ENCODE peak calls at places on chromosomes 2 and 18, in eight cellular contexts. J, R, H, N, P, Y, B and G are unnamed samples.

GRCh38 chr2:42959148-42959992 is 167.0 kb upstream of the HAAO start:
- DNase-seq in R (no peak), N (peak; percentile 24), P (no peak), Y (peak; percentile 42), J (no peak), B (peak; percentile 56), H (no peak), G (no peak)

GRCh38 chr2:100011272-100011711 is 131.1 kb downstream of the AFF3 start:
- DNase-seq in P (no peak), Y (no peak), R (no peak), B (peak; percentile 100), H (no peak), N (no peak), J (no peak), G (no peak)

GRCh38 chr18:49855711-49856110 is 42.4 kb upstream of the ACAA2 start:
- DNase-seq in N (no peak), H (no peak), Y (no peak), B (no peak), P (no peak), J (no peak), R (no peak), G (no peak)

GRCh38 chr18:59959606-59960005 is 59.8 kb downstream of the PMAIP1 start:
- DNase-seq in J (no peak), R (no peak), P (no peak), Y (no peak), N (no peak), B (no peak), H (peak; percentile 10), G (no peak)

GRCh38 chr2:174335605-174336402 is 1.1 kb downstream of the SP9 start:
- DNase-seq in Y (peak; percentile 89), J (no peak), R (peak; percentile 74), B (peak; percentile 42), P (no peak), H (no peak), N (peak; percentile 23), G (no peak)

GRCh38 chr18:74334242-74334893 is 18.7 kb downstream of the C18orf63 start:
- DNase-seq in B (no peak), N (no peak), H (no peak), R (no peak), Y (no peak), P (no peak), J (no peak), G (no peak)

GRCh38 chr2:177772529-177772928 is 300.0 kb downstream of the PDE11A start:
- DNase-seq in H (peak; percentile 57), B (peak; percentile 27), N (peak; percentile 60), Y (no peak), P (peak; percentile 39), J (no peak), R (no peak), G (peak; percentile 76)

GRCh38 chr2:215832791-215833190 is 180.6 kb downstream of the MREG start:
- DNase-seq in B (no peak), R (no peak), H (no peak), P (no peak), Y (no peak), N (no peak), J (no peak), G (no peak)

GRCh38 chr2:157777425-157777824 is 98.7 kb downstream of the ACVR1 start:
- DNase-seq in H (peak; percentile 45), B (peak; percentile 44), Y (peak; percentile 75), J (peak; percentile 45), R (no peak), P (peak; percentile 28), N (peak; percentile 74), G (peak; percentile 77)

GRCh38 chr2:6196461-6196860 is 504.3 kb downstream of the SOX11 start:
- DNase-seq in R (no peak), H (no peak), B (no peak), J (no peak), Y (no peak), P (no peak), N (no peak), G (no peak)

GRCh38 chr2:40256008-40256407 is 195.9 kb downstream of the SLC8A1 start:
- DNase-seq in B (no peak), Y (no peak), H (no peak), J (no peak), R (no peak), P (no peak), N (no peak), G (no peak)

GRCh38 chr18:30684825-30685481 is 357.6 kb downstream of the DSC3 start:
- DNase-seq in N (no peak), R (no peak), B (no peak), P (no peak), J (no peak), H (no peak), Y (peak; percentile 58), G (no peak)

GRCh38 chr2:98476192-98476868 is 31.7 kb downstream of the INPP4A start:
- DNase-seq in R (no peak), N (no peak), J (peak; percentile 71), H (no peak), B (no peak), P (no peak), Y (no peak), G (peak; percentile 63)

GRCh38 chr2:215542690-215543089 is 106.8 kb upstream of the FN1 start:
- DNase-seq in J (no peak), N (no peak), R (no peak), Y (no peak), P (no peak), H (no peak), B (peak; percentile 53), G (no peak)

GRCh38 chr2:187993516-187993915 is 298.2 kb upstream of the GULP1 start:
- DNase-seq in J (no peak), P (no peak), N (no peak), B (peak; percentile 66), H (no peak), Y (no peak), R (no peak), G (no peak)

GRCh38 chr18:3060667-3061580 is 48.0 kb upstream of the LPIN2 start:
- DNase-seq in J (no peak), R (no peak), P (no peak), H (peak; percentile 77), B (no peak), Y (peak; percentile 43), N (peak; percentile 60), G (no peak)

GRCh38 chr18:50853863-50854271 is 25.1 kb upstream of the ME2 start:
- DNase-seq in R (no peak), H (no peak), P (no peak), J (peak; percentile 59), B (peak; percentile 81), Y (no peak), N (peak; percentile 18), G (peak; percentile 29)

GRCh38 chr2:131034122-131035051 is 58.9 kb downstream of the FAM168B start:
- DNase-seq in N (no peak), J (peak; percentile 18), H (no peak), Y (peak; percentile 82), R (peak; percentile 76), P (no peak), B (peak; percentile 51), G (no peak)

GRCh38 chr18:25814841-25815458 is 275.5 kb downstream of the SS18 start:
- DNase-seq in N (no peak), P (no peak), Y (no peak), B (no peak), J (no peak), R (no peak), H (peak; percentile 61), G (no peak)

DNA sequence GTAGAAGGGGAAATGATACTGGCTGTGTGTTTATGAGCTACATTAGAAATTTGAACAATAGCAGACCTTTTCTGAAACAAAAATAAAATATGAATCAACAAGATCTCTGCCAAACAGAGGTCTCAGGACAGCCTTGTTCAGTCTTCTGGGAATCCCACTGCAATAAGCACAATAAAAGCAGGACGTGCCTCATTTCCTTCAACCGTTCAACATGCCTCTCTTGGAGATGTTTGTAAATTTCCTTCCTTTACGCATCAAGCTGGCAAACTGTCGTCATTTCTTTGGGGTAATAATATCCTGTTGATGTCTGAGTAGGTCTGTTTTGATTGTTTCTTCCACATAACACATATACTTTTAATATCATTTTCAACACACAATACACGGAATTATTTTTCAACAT is 77.2 kb downstream of the TCF4 start:
- DNase-seq in R (no peak), H (no peak), Y (no peak), N (peak; percentile 100), J (no peak), B (peak; percentile 84), P (no peak), G (peak; percentile 51)
- H3K4me3 ChIP-seq in R (no peak overlapping the region), H (no peak overlapping the region), Y (no peak overlapping the region), N (no peak overlapping the region), J (no peak overlapping the region), B (peak overlapping the region; percentile 64), P (no peak overlapping the region), G (peak overlapping the region; percentile 6)

GRCh38 chr2:35871672-35872071 is 483.9 kb upstream of the CRIM1 start:
- DNase-seq in J (no peak), R (no peak), H (no peak), N (peak; percentile 4), B (no peak), P (peak; percentile 1), Y (peak; percentile 53), G (peak; percentile 61)
- TF ChIP-seq CTCF in J (no peak), R (peak; percentile 59), H (no peak), N (no peak), B (no peak), P (peak; percentile 44), Y (peak; percentile 63), G (peak; percentile 65)

DNA sequence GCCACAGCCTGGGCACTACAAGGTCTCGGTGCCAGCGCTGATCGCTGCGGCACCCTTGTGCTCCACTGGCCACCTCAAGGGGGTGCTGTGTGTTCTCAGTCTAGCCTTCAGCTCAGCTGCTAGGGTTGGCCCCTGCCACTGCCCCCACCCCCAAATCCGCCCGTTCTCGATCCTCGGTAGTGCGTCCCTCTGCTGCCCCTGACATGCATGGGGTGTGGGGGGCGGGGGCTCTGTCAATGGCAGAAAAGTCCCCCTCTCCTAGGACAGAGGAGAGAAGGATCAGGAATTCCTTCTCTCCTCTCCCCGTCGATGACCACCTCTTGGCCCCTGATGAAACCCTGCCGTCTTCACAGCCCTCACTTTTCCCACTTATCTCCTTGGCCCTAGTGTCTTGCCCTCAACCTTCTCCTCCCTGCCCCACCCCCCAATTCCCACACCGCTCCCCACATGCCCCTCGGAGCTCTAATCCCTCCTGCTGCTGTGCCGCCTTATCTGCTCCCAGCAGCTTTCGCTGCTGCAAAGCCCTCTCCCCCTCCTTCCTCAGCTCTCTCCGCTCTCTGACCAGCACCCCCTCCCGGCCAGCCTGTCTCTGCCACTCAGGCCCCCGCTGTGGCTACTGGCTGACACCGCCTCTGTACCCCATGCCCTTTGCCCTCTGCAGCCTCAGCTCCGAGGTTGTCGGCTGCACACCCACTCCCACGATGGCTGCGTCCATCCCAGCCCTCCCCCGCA is 4.3 kb upstream of the ASIC4 start:
- DNase-seq in P (no peak), Y (peak; percentile 93), R (peak; percentile 91), N (peak; percentile 60), H (no peak), J (peak; percentile 67), B (peak; percentile 51), G (peak; percentile 61)
- H3K9ac ChIP-seq in P (no peak overlapping the region), Y (no peak overlapping the region), R (no peak overlapping the region), N (no peak overlapping the region), H (no peak overlapping the region), J (no peak overlapping the region), B (no peak overlapping the region), G (no peak overlapping the region)

GRCh38 chr2:109615637-109616144 is 1.5 kb downstream of the SOWAHC start:
- DNase-seq in Y (peak; percentile 83), H (no peak), P (no peak), R (peak; percentile 65), N (no peak), J (peak; percentile 80), B (no peak), G (peak; percentile 34)
- H3K4me3 ChIP-seq in Y (peak overlapping the region; percentile 80), H (no peak overlapping the region), P (no peak overlapping the region), R (peak overlapping the region; percentile 57), N (peak overlapping the region; percentile 81), J (peak overlapping the region; percentile 64), B (peak overlapping the region; percentile 26), G (peak overlapping the region; percentile 77)

GRCh38 chr2:238158807-238159539 is at the start of gene ERFE:
- DNase-seq in P (no peak), R (peak; percentile 87), J (no peak), B (peak; percentile 29), Y (peak; percentile 89), N (no peak), H (peak; percentile 56), G (peak; percentile 61)
- TF ChIP-seq CTCF in P (no peak), R (no peak), J (peak; percentile 25), B (peak; percentile 30), Y (peak; percentile 75), N (no peak), H (no peak), G (no peak)